ENCODE peak calls at places on chromosomes 13 and 19, in four cellular contexts. Z, E, N and O are unnamed samples.

GRCh38 chr13:44902793-44903192 is 86.5 kb downstream of the NUFIP1 start:
- DNase-seq in Z (no peak), E (no peak), N (no peak), O (no peak)

GRCh38 chr19:29662604-29663404 is 2.5 kb upstream of the PLEKHF1 start:
- DNase-seq in Z (no peak), E (peak; percentile 11), N (peak; percentile 68), O (no peak)

GRCh38 chr19:16628984-16629691 is 1.1 kb upstream of the MED26 start:
- DNase-seq in Z (no peak), E (no peak), N (peak; percentile 30), O (no peak)

GRCh38 chr19:12293771-12294307 is 844 bp downstream of the ZNF44 start:
- DNase-seq in Z (peak; percentile 72), E (peak; percentile 92), N (peak; percentile 46), O (peak; percentile 83)

GRCh38 chr19:39246951-39247669 is 1.5 kb downstream of the IFNL4 start:
- DNase-seq in Z (peak; percentile 85), E (no peak), N (no peak), O (no peak)

GRCh38 chr19:35136977-35137702 is 1.5 kb upstream of the FXYD1 start:
- DNase-seq in Z (no peak), E (no peak), N (no peak), O (no peak)

GRCh38 chr19:33297401-33298145 is 4.8 kb downstream of the CEBPA start:
- DNase-seq in Z (no peak), E (no peak), N (no peak), O (no peak)

GRCh38 chr19:48553676-48554384 is 1.9 kb downstream of the SULT2B1 start:
- DNase-seq in Z (no peak), E (peak; percentile 17), N (no peak), O (no peak)

GRCh38 chr13:25276748-25277147 is 10.5 kb downstream of the MTMR6 start:
- DNase-seq in Z (no peak), E (no peak), N (no peak), O (no peak)

GRCh38 chr13:20121154-20121515 is 39.7 kb downstream of the GJA3 start:
- DNase-seq in Z (no peak), E (no peak), N (no peak), O (no peak)

GRCh38 chr19:11106477-11106876 is 17.2 kb downstream of the LDLR start:
- DNase-seq in Z (no peak), E (peak; percentile 41), N (no peak), O (no peak)

GRCh38 chr19:51398096-51398704 is 7.8 kb upstream of the C19orf84 start:
- DNase-seq in Z (no peak), E (peak; percentile 66), N (no peak), O (no peak)

GRCh38 chr19:56748443-56748842 is 76.9 kb upstream of the ZNF835 start:
- DNase-seq in Z (no peak), E (no peak), N (no peak), O (no peak)

GRCh38 chr19:17389957-17390664 is 3.9 kb downstream of the CCDC194 start:
- DNase-seq in Z (no peak), E (peak; percentile 44), N (no peak), O (no peak)

GRCh38 chr19:7172794-7173193 is 103.3 kb downstream of the ZNF557 start:
- DNase-seq in Z (no peak), E (no peak), N (no peak), O (no peak)

GRCh38 chr19:48674216-48674809 is 1.5 kb upstream of the NTN5 start:
- DNase-seq in Z (peak; percentile 58), E (no peak), N (no peak), O (peak; percentile 16)

GRCh38 chr13:106109391-106109791 is 426.1 kb downstream of the EFNB2 start:
- DNase-seq in Z (no peak), E (no peak), N (no peak), O (no peak)

GRCh38 chr13:41494202-41494601 is 36.9 kb downstream of the RGCC start:
- DNase-seq in Z (no peak), E (no peak), N (no peak), O (no peak)

GRCh38 chr13:76992548-76993001 is 694 bp downstream of the CLN5 start:
- DNase-seq in Z (no peak), E (peak; percentile 24), N (peak; percentile 40), O (no peak)

GRCh38 chr13:33744589-33745369 is 73.2 kb upstream of the RFC3 start:
- DNase-seq in Z (no peak), E (no peak), N (peak; percentile 39), O (no peak)

GRCh38 chr19:40621283-40621682 is 20.1 kb downstream of the LTBP4 start:
- DNase-seq in Z (no peak), E (no peak), N (no peak), O (no peak)

GRCh38 chr19:8490873-8491272 is 11.6 kb downstream of the PRAM1 start:
- DNase-seq in Z (no peak), E (no peak), N (no peak), O (no peak)

GRCh38 chr19:6103217-6103644 is 7.1 kb downstream of the RFX2 start:
- DNase-seq in Z (no peak), E (no peak), N (peak; percentile 86), O (no peak)

GRCh38 chr19:51274037-51274370 is 23.1 kb downstream of the SIGLECL1 start:
- DNase-seq in Z (no peak), E (no peak), N (no peak), O (no peak)

GRCh38 chr19:40445945-40446784 is 2.0 kb upstream of the SERTAD3 start:
- DNase-seq in Z (peak; percentile 50), E (no peak), N (peak; percentile 38), O (no peak)

GRCh38 chr13:92224825-92225224 is 826.4 kb downstream of the GPC5 start:
- DNase-seq in Z (no peak), E (no peak), N (no peak), O (no peak)

GRCh38 chr19:51480590-51480989 is 2.3 kb downstream of the CEACAM18 start:
- DNase-seq in Z (no peak), E (peak; percentile 3), N (no peak), O (no peak)

GRCh38 chr19:51742736-51743288 is 8.9 kb downstream of the FPR1 start:
- DNase-seq in Z (no peak), E (no peak), N (no peak), O (no peak)

GRCh38 chr13:26978081-26978860 is 193.3 kb downstream of the USP12 start:
- DNase-seq in Z (no peak), E (peak; percentile 41), N (no peak), O (no peak)

GRCh38 chr19:48290341-48290922 is 20.6 kb downstream of the ZNF114 start:
- DNase-seq in Z (peak; percentile 86), E (peak; percentile 28), N (no peak), O (no peak)

GRCh38 chr19:27758626-27759505 is 1454.1 kb downstream of the UQCRFS1 start:
- DNase-seq in Z (no peak), E (no peak), N (no peak), O (no peak)

GRCh38 chr19:39805120-39805519 is 26.5 kb downstream of the LEUTX start:
- DNase-seq in Z (no peak), E (no peak), N (no peak), O (no peak)

GRCh38 chr19:8631425-8631819 is 989 bp downstream of the NFILZ start:
- DNase-seq in Z (no peak), E (no peak), N (no peak), O (no peak)

GRCh38 chr19:12064266-12065099 is at the start of gene ZNF844:
- DNase-seq in Z (peak; percentile 99), E (peak; percentile 96), N (peak; percentile 97), O (peak; percentile 93)

DNA sequence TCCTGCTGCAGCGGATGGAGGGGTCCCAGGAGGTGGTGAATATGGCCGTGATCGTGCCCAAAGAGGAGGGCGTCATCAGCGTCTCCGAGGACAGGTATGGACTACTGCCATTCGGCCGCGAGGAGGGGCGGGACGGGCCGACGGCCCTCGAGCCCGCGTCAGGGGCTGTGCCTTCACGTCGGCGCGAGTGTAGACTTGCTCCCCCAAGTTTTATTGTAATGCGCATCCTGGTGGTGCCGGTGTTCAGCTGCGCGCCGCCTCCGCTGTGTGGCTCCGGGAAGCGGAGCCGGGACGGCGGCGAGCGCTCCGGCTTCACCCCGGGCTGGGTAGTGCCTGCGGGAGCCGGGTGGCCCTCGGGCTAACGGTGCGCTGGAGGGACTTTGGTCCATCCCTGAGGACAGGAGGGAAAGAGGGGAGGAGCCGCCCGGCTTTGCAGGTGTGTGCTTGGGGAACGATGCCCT is 499 bp downstream of the WDFY2 start:
- DNase-seq in Z (peak; percentile 81), E (peak; percentile 66), N (peak; percentile 55), O (peak; percentile 60)
- TF ChIP-seq CTCF in Z (no peak), E (peak; percentile 13), N (no peak), O (no peak)

GRCh38 chr19:4140237-4140711 is 13.2 kb upstream of the CREB3L3 start:
- DNase-seq in Z (peak; percentile 72), E (peak; percentile 79), N (no peak), O (peak; percentile 80)
- TF ChIP-seq CTCF in Z (peak; percentile 56), E (peak; percentile 78), N (peak; percentile 31), O (peak; percentile 58)

DNA sequence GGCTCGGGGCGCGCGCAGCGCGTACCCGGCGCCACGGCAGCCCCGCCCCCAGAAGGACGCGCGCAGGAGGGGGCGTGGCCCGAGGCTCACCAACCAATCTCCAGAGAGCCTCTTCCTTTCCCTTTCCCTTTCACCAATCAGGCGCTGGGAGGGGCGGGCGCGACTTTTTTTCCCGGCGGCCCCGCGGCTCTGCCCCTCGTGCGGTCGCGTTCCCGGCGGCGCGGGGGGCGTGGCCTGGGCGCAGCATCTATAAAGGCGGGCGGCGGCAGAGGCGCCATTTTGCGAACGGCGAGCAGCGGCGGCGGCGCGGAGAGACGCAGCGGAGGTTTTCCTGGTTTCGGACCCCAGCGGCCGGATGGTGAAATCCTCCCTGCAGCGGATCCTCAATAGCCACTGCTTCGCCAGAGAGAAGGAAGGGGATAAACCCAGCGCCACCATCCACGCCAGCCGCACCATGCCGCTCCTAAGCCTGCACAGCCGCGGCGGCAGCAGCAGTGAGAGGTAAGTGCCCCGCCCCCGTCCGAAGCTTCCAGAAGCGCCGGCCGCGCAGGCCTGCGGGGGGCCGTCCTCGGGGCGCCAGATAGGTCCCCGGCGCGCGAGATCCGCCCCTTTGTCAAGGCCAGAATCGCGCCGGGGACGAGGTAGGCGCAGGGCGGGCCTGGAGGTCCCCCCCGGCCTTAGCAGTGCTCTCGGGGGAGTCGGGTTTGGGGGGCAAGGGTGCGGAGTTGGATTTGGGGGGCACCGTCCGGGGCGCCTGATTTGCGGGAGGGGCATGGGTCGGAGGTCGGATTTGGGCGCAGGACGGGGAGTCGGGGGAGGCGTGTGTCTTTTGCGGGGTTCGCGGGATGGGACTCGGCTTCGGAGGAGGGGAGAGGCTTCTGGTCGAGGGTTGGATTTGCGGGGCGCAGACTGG is 12.5 kb downstream of the PEAK3 start:
- DNase-seq in Z (peak; percentile 100), E (peak; percentile 96), N (peak; percentile 98), O (peak; percentile 100)
- TF ChIP-seq CTCF in Z (no peak), E (no peak), N (peak; percentile 65), O (no peak)

GRCh38 chr19:30664358-30665058 is 292.3 kb downstream of the ZNF536 start:
- DNase-seq in Z (no peak), E (peak; percentile 32), N (no peak), O (no peak)
- TF ChIP-seq CTCF in Z (no peak), E (peak; percentile 37), N (no peak), O (no peak)

GRCh38 chr13:108086678-108087077 is 128.7 kb downstream of the LIG4 start:
- DNase-seq in Z (no peak), E (no peak), N (no peak), O (no peak)
- TF ChIP-seq CTCF in Z (peak; percentile 17), E (no peak), N (no peak), O (no peak)